ENCODE peak calls at places on chromosome 10, in ten cellular contexts. D, T, Z, Q, E, K, U, W, P and M are unnamed samples. For H3K4me1, the result is how much of the 10 kb centered on the place peaks cover.

GRCh38 chr10:51800121-51800520 is 100.7 kb upstream of the CSTF2T start:
- DNase-seq in D (no peak), T (no peak), Z (no peak), Q (no peak), E (no peak), K (no peak), U (no peak), W (no peak), P (no peak), M (no peak)

GRCh38 chr10:80274396-80275134 is 14.9 kb downstream of the MAT1A start:
- DNase-seq in D (no peak), T (no peak), Z (no peak), Q (no peak), E (no peak), K (no peak), U (peak), W (no peak), P (no peak), M (no peak)

GRCh38 chr10:6537704-6538103 is 42.4 kb downstream of the PRKCQ start:
- DNase-seq in D (no peak), T (no peak), Z (peak), Q (no peak), E (no peak), K (no peak), U (no peak), W (peak), P (no peak), M (no peak)

GRCh38 chr10:9296206-9296605 is 1241.7 kb downstream of the GATA3 start:
- DNase-seq in D (no peak), T (no peak), Z (no peak), Q (no peak), E (no peak), K (no peak), U (no peak), W (no peak), P (no peak), M (no peak)

GRCh38 chr10:23238015-23238414 is 45.9 kb downstream of the PTF1A start:
- DNase-seq in D (no peak), T (no peak), Z (no peak), Q (no peak), E (no peak), K (no peak), U (no peak), W (no peak), P (no peak), M (no peak)

GRCh38 chr10:88743999-88744398 is 15.8 kb upstream of the LIPN start:
- DNase-seq in D (no peak), T (no peak), Z (no peak), Q (no peak), E (no peak), K (no peak), U (no peak), W (no peak), P (no peak), M (no peak)

GRCh38 chr10:97577701-97578100 is 5.1 kb downstream of the ANKRD2 start:
- DNase-seq in D (no peak), T (no peak), Z (no peak), Q (no peak), E (no peak), K (no peak), U (no peak), W (no peak), P (no peak), M (no peak)

GRCh38 chr10:909831-910230 is 21.7 kb downstream of the LARP4B start:
- DNase-seq in D (no peak), T (no peak), Z (no peak), Q (no peak), E (no peak), K (no peak), U (no peak), W (peak), P (no peak), M (no peak)

GRCh38 chr10:72665925-72666324 is 26.0 kb upstream of the MCU start:
- DNase-seq in D (no peak), T (no peak), Z (no peak), Q (no peak), E (peak), K (no peak), U (no peak), W (no peak), P (no peak), M (no peak)

GRCh38 chr10:109919224-109919623 is 4.1 kb downstream of the XPNPEP1 start:
- DNase-seq in D (no peak), T (no peak), Z (no peak), Q (no peak), E (no peak), K (no peak), U (no peak), W (no peak), P (no peak), M (no peak)

DNA sequence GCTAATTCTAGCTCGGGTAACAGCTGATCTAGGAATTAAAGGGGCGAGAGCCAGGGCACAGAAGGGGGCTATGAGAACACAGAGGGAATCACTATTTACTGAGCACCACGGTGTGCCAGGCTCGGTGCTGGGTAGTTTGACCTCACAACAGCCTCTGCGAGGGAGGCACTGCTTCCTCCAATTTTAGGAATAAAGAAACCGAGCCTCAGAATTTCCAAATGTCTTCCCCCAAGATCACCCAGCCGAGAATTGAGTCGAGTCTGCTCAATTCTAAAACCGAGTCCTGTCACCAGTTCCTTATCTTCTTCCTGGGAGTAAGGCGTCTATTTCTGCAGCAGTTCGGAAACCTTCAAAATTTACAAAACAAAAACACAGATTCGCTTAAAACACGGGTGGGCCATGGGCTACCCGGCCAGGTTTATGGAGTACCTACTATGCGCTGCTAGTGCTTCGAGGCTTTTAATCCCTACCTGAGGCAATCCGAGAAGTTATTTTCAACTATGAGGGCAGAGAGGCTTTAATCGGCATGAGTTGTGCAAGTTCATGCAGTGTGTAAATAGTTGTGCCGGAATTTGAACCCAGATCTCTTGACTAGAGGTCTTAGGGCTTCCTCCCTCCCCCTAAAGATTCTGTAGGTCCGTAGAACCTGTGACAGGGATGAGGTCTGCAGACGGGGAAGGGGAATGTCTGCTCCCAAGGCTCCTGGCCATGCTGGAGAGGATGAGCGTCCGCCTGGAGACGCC is 873 bp upstream of the HMX2 start:
- DNase-seq in D (no peak), T (no peak), Z (no peak), Q (no peak), E (no peak), K (no peak), U (no peak), W (no peak), P (no peak), M (no peak)
- H3K4me1 ChIP-seq in D (under half), T (half or more), Z (under half), Q (under half), E (under half), K (under half), U (under half), W (under half), P (under half), M (under half)

GRCh38 chr10:17375936-17376584 is 78.3 kb downstream of the ST8SIA6 start:
- DNase-seq in D (peak), T (no peak), Z (no peak), Q (no peak), E (no peak), K (no peak), U (no peak), W (no peak), P (no peak), M (no peak)
- TF ChIP-seq CTCF in D (peak), T (no peak), Z (peak), Q (no peak), E (peak), K (peak), U (peak), W (peak), P (peak), M (no peak)

GRCh38 chr10:91592282-91593020 is 40.4 kb downstream of the PPP1R3C start:
- DNase-seq in D (no peak), T (peak), Z (no peak), Q (no peak), E (no peak), K (no peak), U (no peak), W (no peak), P (no peak), M (no peak)

GRCh38 chr10:91591792-91592165 is 41.1 kb downstream of the PPP1R3C start:
- DNase-seq in D (no peak), T (no peak), Z (no peak), Q (no peak), E (no peak), K (no peak), U (no peak), W (no peak), P (no peak), M (no peak)

GRCh38 chr10:91590904-91591791 is 41.7 kb downstream of the PPP1R3C start:
- DNase-seq in D (peak), T (peak), Z (no peak), Q (peak), E (no peak), K (no peak), U (peak), W (peak), P (no peak), M (peak)

GRCh38 chr10:91590142-91590903 is 42.5 kb downstream of the PPP1R3C start:
- DNase-seq in D (no peak), T (peak), Z (no peak), Q (peak), E (no peak), K (no peak), U (peak), W (peak), P (no peak), M (peak)

DNA sequence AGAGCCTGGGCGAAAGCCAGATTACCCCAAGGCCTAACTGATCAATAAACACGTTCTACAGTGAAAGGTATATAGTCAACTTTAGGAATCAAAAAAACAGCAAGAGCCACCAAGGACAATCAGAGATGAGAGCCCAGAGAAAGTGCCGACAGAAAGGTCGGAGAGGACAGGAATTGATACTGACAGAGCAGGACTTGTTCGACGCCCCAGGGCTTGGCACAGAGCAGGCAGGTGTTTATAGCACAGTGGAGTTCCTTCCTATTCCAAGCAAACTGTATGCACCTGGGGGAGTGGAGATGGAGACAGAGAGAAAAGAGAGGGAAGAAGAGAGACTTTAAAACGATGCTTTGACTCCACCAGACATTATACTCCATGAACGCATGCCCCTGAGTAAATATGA is 39.5 kb downstream of the PPP1R3C start:
- DNase-seq in D (no peak), T (no peak), Z (no peak), Q (no peak), E (no peak), K (no peak), U (no peak), W (no peak), P (no peak), M (no peak)
- H3K4me1 ChIP-seq in D (under half), T (half or more), Z (under half), Q (under half), E (under half), K (under half), U (half or more), W (under half), P (under half), M (under half)

GRCh38 chr10:106727170-106727569 is 437.3 kb downstream of the SORCS1 start:
- DNase-seq in D (no peak), T (no peak), Z (no peak), Q (no peak), E (no peak), K (no peak), U (no peak), W (no peak), P (no peak), M (no peak)

GRCh38 chr10:106728232-106728631 is 436.3 kb downstream of the SORCS1 start:
- DNase-seq in D (no peak), T (no peak), Z (no peak), Q (no peak), E (no peak), K (no peak), U (no peak), W (no peak), P (no peak), M (no peak)

GRCh38 chr10:106722524-106722923 is 442.0 kb downstream of the SORCS1 start:
- DNase-seq in D (no peak), T (peak), Z (no peak), Q (peak), E (no peak), K (no peak), U (peak), W (no peak), P (no peak), M (no peak)
- TF ChIP-seq CTCF in D (peak), T (no peak), Z (no peak), Q (peak), E (no peak), K (no peak), U (peak), W (no peak), P (peak), M (no peak)

DNA sequence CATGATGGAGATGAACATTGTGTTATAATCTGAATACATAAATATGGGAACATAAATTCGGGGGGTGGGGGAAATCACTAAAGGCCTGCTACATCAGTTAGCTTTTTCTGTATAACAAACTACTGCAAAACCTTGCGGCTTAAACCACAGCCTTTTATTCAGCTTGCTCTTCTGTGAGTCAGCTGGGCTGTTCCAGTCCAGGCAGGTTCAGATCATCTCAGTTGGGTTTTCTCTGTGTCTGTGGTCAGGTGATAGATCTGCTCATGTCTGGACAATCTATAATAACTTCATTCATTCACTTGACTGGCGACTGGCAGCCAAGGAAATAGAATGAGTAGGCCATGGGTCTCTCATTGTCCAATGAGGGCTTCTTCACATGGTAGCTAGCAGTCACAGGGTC is 23.5 kb downstream of the HTR7 start:
- DNase-seq in D (no peak), T (no peak), Z (no peak), Q (no peak), E (peak), K (no peak), U (no peak), W (no peak), P (no peak), M (no peak)
- H3K4me1 ChIP-seq in D (under half), T (under half), Z (under half), Q (under half), E (under half), K (under half), U (under half), W (under half), P (under half), M (under half)